ENCODE peak calls at places on chromosome 2, in six cellular contexts. E is activated naive CD8-positive, alpha-beta T cell treated with anti-CD3 and anti-CD28 coated beads, Interleukin-2, amount 50 U/mL, for 24 hours; R is DMS153; V is SK-N-DZ; Q is epithelial cell of esophagus; C is endodermal cell. X is an unnamed sample.

GRCh38 chr2:11395389-11395788 is 51.0 kb upstream of the ROCK2 start:
- DNase-seq in E (no peak), R (no peak), V (no peak), Q (no peak), C (peak), X (no peak)

GRCh38 chr2:221096651-221097567 is 475.2 kb downstream of the EPHA4 start:
- DNase-seq in E (no peak), R (no peak), V (no peak), Q (peak), C (no peak), X (no peak)

GRCh38 chr2:65402780-65403528 is 29.4 kb downstream of the SPRED2 start:
- DNase-seq in E (no peak), R (no peak), V (no peak), Q (no peak), C (no peak), X (no peak)

GRCh38 chr2:62785216-62785615 is 79.7 kb downstream of the EHBP1 start:
- DNase-seq in E (no peak), R (no peak), V (peak), Q (peak), C (no peak), X (no peak)

GRCh38 chr2:195027947-195028346 is 629.1 kb upstream of the SLC39A10 start:
- DNase-seq in E (no peak), R (no peak), V (no peak), Q (no peak), C (peak), X (no peak)

GRCh38 chr2:142668420-142668819 is 209.0 kb upstream of the KYNU start:
- DNase-seq in E (no peak), R (no peak), V (no peak), Q (peak), C (no peak), X (no peak)

GRCh38 chr2:230866704-230867561 is 2.2 kb downstream of the ITM2C start:
- DNase-seq in E (peak), R (peak), V (no peak), Q (peak), C (peak), X (no peak)

GRCh38 chr2:101277111-101277510 is 24.4 kb downstream of the CNOT11 start:
- DNase-seq in E (no peak), R (no peak), V (no peak), Q (peak), C (no peak), X (no peak)

GRCh38 chr2:174485763-174486613 is 841 bp downstream of the GPR155 start:
- DNase-seq in E (peak), R (no peak), V (peak), Q (peak), C (peak), X (peak)

GRCh38 chr2:174985624-174986023 is 19.6 kb downstream of the CHN1 start:
- DNase-seq in E (no peak), R (peak), V (no peak), Q (peak), C (no peak), X (no peak)

GRCh38 chr2:9990735-9991134 is 39.2 kb downstream of the GRHL1 start:
- DNase-seq in E (no peak), R (no peak), V (no peak), Q (no peak), C (no peak), X (no peak)

GRCh38 chr2:8281950-8282857 is 399.7 kb upstream of the ID2 start:
- DNase-seq in E (no peak), R (no peak), V (peak), Q (no peak), C (no peak), X (no peak)

GRCh38 chr2:99643824-99644787 is 154.3 kb upstream of the REV1 start:
- DNase-seq in E (no peak), R (no peak), V (peak), Q (no peak), C (no peak), X (no peak)

X was measured in endothelial cell.